ENCODE peak calls at places on chromosomes 2 and 18, in ten cellular contexts. One of them, this sample, is unnamed.

GRCh38 chr2:152453129-152453642 is 118.2 kb downstream of the FMNL2 start:
- DNase-seq in dorsolateral prefrontal cortex: no peak
- DNase-seq in cardiac fibroblast: no peak
- DNase-seq in ELR: no peak
- DNase-seq in stimulated activated CD8-positive, alpha-beta memory T cell treated with anti-CD3 and anti-CD28 coated beads, Interleukin-15, amount 100 ng/mL, for 24 hours: no peak
- DNase-seq in NCI-H2081: no peak
- DNase-seq in EL: no peak
- DNase-seq in mucosa of gallbladder: no peak
- DNase-seq in activated gamma-delta T cell treated with Interleukin-2 at 50 U/mL for 16 hours: no peak
- DNase-seq in activated T-cell treated with anti-CD3 and anti-CD28 coated beads for 1 hour: no peak
- DNase-seq in this sample: no peak

GRCh38 chr2:37786854-37787253 is 115.4 kb upstream of the CDC42EP3 start:
- DNase-seq in dorsolateral prefrontal cortex: no peak
- DNase-seq in cardiac fibroblast: no peak
- DNase-seq in ELR: no peak
- DNase-seq in stimulated activated CD8-positive, alpha-beta memory T cell treated with anti-CD3 and anti-CD28 coated beads, Interleukin-15, amount 100 ng/mL, for 24 hours: no peak
- DNase-seq in NCI-H2081: peak; percentile 90
- DNase-seq in EL: no peak
- DNase-seq in mucosa of gallbladder: peak; percentile 28
- DNase-seq in activated gamma-delta T cell treated with Interleukin-2 at 50 U/mL for 16 hours: no peak
- DNase-seq in activated T-cell treated with anti-CD3 and anti-CD28 coated beads for 1 hour: no peak
- DNase-seq in this sample: no peak

GRCh38 chr2:158722266-158723105 is 72.6 kb upstream of the DAPL1 start:
- DNase-seq in dorsolateral prefrontal cortex: no peak
- DNase-seq in cardiac fibroblast: no peak
- DNase-seq in ELR: no peak
- DNase-seq in stimulated activated CD8-positive, alpha-beta memory T cell treated with anti-CD3 and anti-CD28 coated beads, Interleukin-15, amount 100 ng/mL, for 24 hours: no peak
- DNase-seq in NCI-H2081: no peak
- DNase-seq in EL: no peak
- DNase-seq in mucosa of gallbladder: no peak
- DNase-seq in activated gamma-delta T cell treated with Interleukin-2 at 50 U/mL for 16 hours: no peak
- DNase-seq in activated T-cell treated with anti-CD3 and anti-CD28 coated beads for 1 hour: no peak
- DNase-seq in this sample: no peak

GRCh38 chr2:7023542-7023941 is 106.3 kb downstream of the RNF144A start:
- DNase-seq in dorsolateral prefrontal cortex: no peak
- DNase-seq in cardiac fibroblast: peak; percentile 81
- DNase-seq in ELR: no peak
- DNase-seq in stimulated activated CD8-positive, alpha-beta memory T cell treated with anti-CD3 and anti-CD28 coated beads, Interleukin-15, amount 100 ng/mL, for 24 hours: no peak
- DNase-seq in NCI-H2081: no peak
- DNase-seq in EL: no peak
- DNase-seq in mucosa of gallbladder: no peak
- DNase-seq in activated gamma-delta T cell treated with Interleukin-2 at 50 U/mL for 16 hours: no peak
- DNase-seq in activated T-cell treated with anti-CD3 and anti-CD28 coated beads for 1 hour: no peak
- DNase-seq in this sample: peak; percentile 77

GRCh38 chr18:59056706-59057492 is 82.8 kb upstream of the SEC11C start:
- DNase-seq in dorsolateral prefrontal cortex: peak; percentile 71
- DNase-seq in cardiac fibroblast: peak; percentile 86
- DNase-seq in ELR: peak; percentile 79
- DNase-seq in stimulated activated CD8-positive, alpha-beta memory T cell treated with anti-CD3 and anti-CD28 coated beads, Interleukin-15, amount 100 ng/mL, for 24 hours: no peak
- DNase-seq in NCI-H2081: peak; percentile 64
- DNase-seq in EL: peak; percentile 72
- DNase-seq in mucosa of gallbladder: peak; percentile 72
- DNase-seq in activated gamma-delta T cell treated with Interleukin-2 at 50 U/mL for 16 hours: peak; percentile 25
- DNase-seq in activated T-cell treated with anti-CD3 and anti-CD28 coated beads for 1 hour: no peak
- DNase-seq in this sample: peak; percentile 87

GRCh38 chr18:48622911-48623431 is 84.1 kb downstream of the CTIF start:
- DNase-seq in dorsolateral prefrontal cortex: no peak
- DNase-seq in cardiac fibroblast: peak; percentile 18
- DNase-seq in ELR: peak; percentile 58
- DNase-seq in stimulated activated CD8-positive, alpha-beta memory T cell treated with anti-CD3 and anti-CD28 coated beads, Interleukin-15, amount 100 ng/mL, for 24 hours: no peak
- DNase-seq in NCI-H2081: no peak
- DNase-seq in EL: peak; percentile 74
- DNase-seq in mucosa of gallbladder: no peak
- DNase-seq in activated gamma-delta T cell treated with Interleukin-2 at 50 U/mL for 16 hours: no peak
- DNase-seq in activated T-cell treated with anti-CD3 and anti-CD28 coated beads for 1 hour: no peak
- DNase-seq in this sample: peak; percentile 49

GRCh38 chr2:221997683-221998082 is 301.1 kb downstream of the PAX3 start:
- DNase-seq in dorsolateral prefrontal cortex: no peak
- DNase-seq in cardiac fibroblast: no peak
- DNase-seq in ELR: peak; percentile 9
- DNase-seq in stimulated activated CD8-positive, alpha-beta memory T cell treated with anti-CD3 and anti-CD28 coated beads, Interleukin-15, amount 100 ng/mL, for 24 hours: no peak
- DNase-seq in NCI-H2081: no peak
- DNase-seq in EL: no peak
- DNase-seq in mucosa of gallbladder: no peak
- DNase-seq in activated gamma-delta T cell treated with Interleukin-2 at 50 U/mL for 16 hours: no peak
- DNase-seq in activated T-cell treated with anti-CD3 and anti-CD28 coated beads for 1 hour: no peak
- DNase-seq in this sample: no peak

GRCh38 chr18:3135536-3135935 is 84.2 kb downstream of the MYOM1 start:
- DNase-seq in dorsolateral prefrontal cortex: no peak
- DNase-seq in cardiac fibroblast: no peak
- DNase-seq in ELR: no peak
- DNase-seq in stimulated activated CD8-positive, alpha-beta memory T cell treated with anti-CD3 and anti-CD28 coated beads, Interleukin-15, amount 100 ng/mL, for 24 hours: no peak
- DNase-seq in NCI-H2081: no peak
- DNase-seq in EL: no peak
- DNase-seq in mucosa of gallbladder: no peak
- DNase-seq in activated gamma-delta T cell treated with Interleukin-2 at 50 U/mL for 16 hours: no peak
- DNase-seq in activated T-cell treated with anti-CD3 and anti-CD28 coated beads for 1 hour: no peak
- DNase-seq in this sample: no peak

GRCh38 chr18:72700961-72701710 is 157.0 kb upstream of the CBLN2 start:
- DNase-seq in dorsolateral prefrontal cortex: no peak
- DNase-seq in cardiac fibroblast: peak; percentile 20
- DNase-seq in ELR: peak; percentile 21
- DNase-seq in stimulated activated CD8-positive, alpha-beta memory T cell treated with anti-CD3 and anti-CD28 coated beads, Interleukin-15, amount 100 ng/mL, for 24 hours: no peak
- DNase-seq in NCI-H2081: peak; percentile 20
- DNase-seq in EL: no peak
- DNase-seq in mucosa of gallbladder: no peak
- DNase-seq in activated gamma-delta T cell treated with Interleukin-2 at 50 U/mL for 16 hours: no peak
- DNase-seq in activated T-cell treated with anti-CD3 and anti-CD28 coated beads for 1 hour: no peak
- DNase-seq in this sample: peak; percentile 28

GRCh38 chr2:39593439-39594393 is 72.0 kb upstream of the TMEM178A start:
- DNase-seq in dorsolateral prefrontal cortex: no peak
- DNase-seq in cardiac fibroblast: peak; percentile 92
- DNase-seq in ELR: peak; percentile 83
- DNase-seq in stimulated activated CD8-positive, alpha-beta memory T cell treated with anti-CD3 and anti-CD28 coated beads, Interleukin-15, amount 100 ng/mL, for 24 hours: no peak
- DNase-seq in NCI-H2081: no peak
- DNase-seq in EL: peak; percentile 75
- DNase-seq in mucosa of gallbladder: peak; percentile 38
- DNase-seq in activated gamma-delta T cell treated with Interleukin-2 at 50 U/mL for 16 hours: no peak
- DNase-seq in activated T-cell treated with anti-CD3 and anti-CD28 coated beads for 1 hour: no peak
- DNase-seq in this sample: peak; percentile 92

GRCh38 chr2:36168136-36168535 is 187.4 kb upstream of the CRIM1 start:
- DNase-seq in dorsolateral prefrontal cortex: no peak
- DNase-seq in cardiac fibroblast: no peak
- DNase-seq in ELR: no peak
- DNase-seq in stimulated activated CD8-positive, alpha-beta memory T cell treated with anti-CD3 and anti-CD28 coated beads, Interleukin-15, amount 100 ng/mL, for 24 hours: no peak
- DNase-seq in NCI-H2081: no peak
- DNase-seq in EL: no peak
- DNase-seq in mucosa of gallbladder: no peak
- DNase-seq in activated gamma-delta T cell treated with Interleukin-2 at 50 U/mL for 16 hours: no peak
- DNase-seq in activated T-cell treated with anti-CD3 and anti-CD28 coated beads for 1 hour: no peak
- DNase-seq in this sample: no peak

GRCh38 chr2:127259355-127259754 is 34.6 kb downstream of the ERCC3 start:
- DNase-seq in dorsolateral prefrontal cortex: no peak
- DNase-seq in cardiac fibroblast: no peak
- DNase-seq in ELR: no peak
- DNase-seq in stimulated activated CD8-positive, alpha-beta memory T cell treated with anti-CD3 and anti-CD28 coated beads, Interleukin-15, amount 100 ng/mL, for 24 hours: no peak
- DNase-seq in NCI-H2081: no peak
- DNase-seq in EL: no peak
- DNase-seq in mucosa of gallbladder: no peak
- DNase-seq in activated gamma-delta T cell treated with Interleukin-2 at 50 U/mL for 16 hours: no peak
- DNase-seq in activated T-cell treated with anti-CD3 and anti-CD28 coated beads for 1 hour: no peak
- DNase-seq in this sample: no peak

GRCh38 chr2:9695916-9696315 is 65.1 kb upstream of the YWHAQ start:
- DNase-seq in dorsolateral prefrontal cortex: no peak
- DNase-seq in cardiac fibroblast: no peak
- DNase-seq in ELR: no peak
- DNase-seq in stimulated activated CD8-positive, alpha-beta memory T cell treated with anti-CD3 and anti-CD28 coated beads, Interleukin-15, amount 100 ng/mL, for 24 hours: no peak
- DNase-seq in NCI-H2081: no peak
- DNase-seq in EL: no peak
- DNase-seq in mucosa of gallbladder: no peak
- DNase-seq in activated gamma-delta T cell treated with Interleukin-2 at 50 U/mL for 16 hours: no peak
- DNase-seq in activated T-cell treated with anti-CD3 and anti-CD28 coated beads for 1 hour: no peak
- DNase-seq in this sample: no peak

GRCh38 chr2:5725794-5726463 is 33.7 kb downstream of the SOX11 start:
- DNase-seq in dorsolateral prefrontal cortex: no peak
- DNase-seq in cardiac fibroblast: peak; percentile 5
- DNase-seq in ELR: no peak
- DNase-seq in stimulated activated CD8-positive, alpha-beta memory T cell treated with anti-CD3 and anti-CD28 coated beads, Interleukin-15, amount 100 ng/mL, for 24 hours: no peak
- DNase-seq in NCI-H2081: no peak
- DNase-seq in EL: no peak
- DNase-seq in mucosa of gallbladder: no peak
- DNase-seq in activated gamma-delta T cell treated with Interleukin-2 at 50 U/mL for 16 hours: no peak
- DNase-seq in activated T-cell treated with anti-CD3 and anti-CD28 coated beads for 1 hour: no peak
- DNase-seq in this sample: peak; percentile 0

GRCh38 chr2:74845991-74846390 is 12.1 kb downstream of the HK2 start:
- DNase-seq in dorsolateral prefrontal cortex: no peak
- DNase-seq in cardiac fibroblast: no peak
- DNase-seq in ELR: peak; percentile 69
- DNase-seq in stimulated activated CD8-positive, alpha-beta memory T cell treated with anti-CD3 and anti-CD28 coated beads, Interleukin-15, amount 100 ng/mL, for 24 hours: no peak
- DNase-seq in NCI-H2081: no peak
- DNase-seq in EL: peak; percentile 31
- DNase-seq in mucosa of gallbladder: no peak
- DNase-seq in activated gamma-delta T cell treated with Interleukin-2 at 50 U/mL for 16 hours: no peak
- DNase-seq in activated T-cell treated with anti-CD3 and anti-CD28 coated beads for 1 hour: no peak
- DNase-seq in this sample: no peak

GRCh38 chr2:182300603-182301002 is 126.2 kb downstream of the PDE1A start:
- DNase-seq in dorsolateral prefrontal cortex: no peak
- DNase-seq in cardiac fibroblast: peak; percentile 59
- DNase-seq in ELR: no peak
- DNase-seq in stimulated activated CD8-positive, alpha-beta memory T cell treated with anti-CD3 and anti-CD28 coated beads, Interleukin-15, amount 100 ng/mL, for 24 hours: no peak
- DNase-seq in NCI-H2081: no peak
- DNase-seq in EL: no peak
- DNase-seq in mucosa of gallbladder: no peak
- DNase-seq in activated gamma-delta T cell treated with Interleukin-2 at 50 U/mL for 16 hours: no peak
- DNase-seq in activated T-cell treated with anti-CD3 and anti-CD28 coated beads for 1 hour: no peak
- DNase-seq in this sample: peak; percentile 58

GRCh38 chr2:172021955-172022354 is 22.2 kb downstream of the METAP1D start:
- DNase-seq in dorsolateral prefrontal cortex: no peak
- DNase-seq in cardiac fibroblast: peak; percentile 47
- DNase-seq in ELR: peak; percentile 30
- DNase-seq in stimulated activated CD8-positive, alpha-beta memory T cell treated with anti-CD3 and anti-CD28 coated beads, Interleukin-15, amount 100 ng/mL, for 24 hours: no peak
- DNase-seq in NCI-H2081: no peak
- DNase-seq in EL: peak; percentile 66
- DNase-seq in mucosa of gallbladder: no peak
- DNase-seq in activated gamma-delta T cell treated with Interleukin-2 at 50 U/mL for 16 hours: no peak
- DNase-seq in activated T-cell treated with anti-CD3 and anti-CD28 coated beads for 1 hour: no peak
- DNase-seq in this sample: peak; percentile 49

GRCh38 chr2:240925191-240925575 is 19.0 kb downstream of the CROCC2 start:
- DNase-seq in dorsolateral prefrontal cortex: peak; percentile 22
- DNase-seq in cardiac fibroblast: no peak
- DNase-seq in ELR: no peak
- DNase-seq in stimulated activated CD8-positive, alpha-beta memory T cell treated with anti-CD3 and anti-CD28 coated beads, Interleukin-15, amount 100 ng/mL, for 24 hours: no peak
- DNase-seq in NCI-H2081: no peak
- DNase-seq in EL: no peak
- DNase-seq in mucosa of gallbladder: no peak
- DNase-seq in activated gamma-delta T cell treated with Interleukin-2 at 50 U/mL for 16 hours: peak; percentile 5
- DNase-seq in activated T-cell treated with anti-CD3 and anti-CD28 coated beads for 1 hour: no peak
- DNase-seq in this sample: no peak

GRCh38 chr2:223545830-223546229 is 56.3 kb downstream of the SCG2 start:
- DNase-seq in dorsolateral prefrontal cortex: no peak
- DNase-seq in cardiac fibroblast: no peak
- DNase-seq in ELR: no peak
- DNase-seq in stimulated activated CD8-positive, alpha-beta memory T cell treated with anti-CD3 and anti-CD28 coated beads, Interleukin-15, amount 100 ng/mL, for 24 hours: no peak
- DNase-seq in NCI-H2081: no peak
- DNase-seq in EL: no peak
- DNase-seq in mucosa of gallbladder: no peak
- DNase-seq in activated gamma-delta T cell treated with Interleukin-2 at 50 U/mL for 16 hours: no peak
- DNase-seq in activated T-cell treated with anti-CD3 and anti-CD28 coated beads for 1 hour: no peak
- DNase-seq in this sample: no peak

GRCh38 chr2:130790808-130791616 is 35.7 kb downstream of the AMER3 start:
- DNase-seq in dorsolateral prefrontal cortex: no peak
- DNase-seq in cardiac fibroblast: no peak
- DNase-seq in ELR: no peak
- DNase-seq in stimulated activated CD8-positive, alpha-beta memory T cell treated with anti-CD3 and anti-CD28 coated beads, Interleukin-15, amount 100 ng/mL, for 24 hours: no peak
- DNase-seq in NCI-H2081: no peak
- DNase-seq in EL: no peak
- DNase-seq in mucosa of gallbladder: no peak
- DNase-seq in activated gamma-delta T cell treated with Interleukin-2 at 50 U/mL for 16 hours: no peak
- DNase-seq in activated T-cell treated with anti-CD3 and anti-CD28 coated beads for 1 hour: no peak
- DNase-seq in this sample: no peak

GRCh38 chr2:195563857-195564512 is 93.0 kb upstream of the SLC39A10 start:
- DNase-seq in dorsolateral prefrontal cortex: no peak
- DNase-seq in cardiac fibroblast: peak; percentile 84
- DNase-seq in ELR: peak; percentile 91
- DNase-seq in stimulated activated CD8-positive, alpha-beta memory T cell treated with anti-CD3 and anti-CD28 coated beads, Interleukin-15, amount 100 ng/mL, for 24 hours: no peak
- DNase-seq in NCI-H2081: no peak
- DNase-seq in EL: peak; percentile 86
- DNase-seq in mucosa of gallbladder: no peak
- DNase-seq in activated gamma-delta T cell treated with Interleukin-2 at 50 U/mL for 16 hours: no peak
- DNase-seq in activated T-cell treated with anti-CD3 and anti-CD28 coated beads for 1 hour: no peak
- DNase-seq in this sample: peak; percentile 81

GRCh38 chr2:112343827-112344585 is 68.6 kb downstream of the ZC3H6 start:
- DNase-seq in dorsolateral prefrontal cortex: no peak
- DNase-seq in cardiac fibroblast: peak; percentile 19
- DNase-seq in ELR: no peak
- DNase-seq in stimulated activated CD8-positive, alpha-beta memory T cell treated with anti-CD3 and anti-CD28 coated beads, Interleukin-15, amount 100 ng/mL, for 24 hours: no peak
- DNase-seq in NCI-H2081: no peak
- DNase-seq in EL: no peak
- DNase-seq in mucosa of gallbladder: no peak
- DNase-seq in activated gamma-delta T cell treated with Interleukin-2 at 50 U/mL for 16 hours: no peak
- DNase-seq in activated T-cell treated with anti-CD3 and anti-CD28 coated beads for 1 hour: no peak
- DNase-seq in this sample: peak; percentile 2